ENCODE peak calls at places on chromosomes 12 and 14, in five cellular contexts. M is aorta, J is coronary artery, R is AG09309, V is brain microvascular endothelial cell. Y is an unnamed sample.

GRCh38 chr12:43805149-43805856 is 814 bp downstream of the TWF1 start:
- DNase-seq in M (no peak), J (no peak), R (no peak), V (no peak), Y (no peak)

GRCh38 chr12:103313894-103314293 is 181.9 kb downstream of the C12orf42 start:
- DNase-seq in M (no peak), J (no peak), R (no peak), V (no peak), Y (no peak)

GRCh38 chr12:58154359-58154758 is 213.0 kb downstream of the ATP23 start:
- DNase-seq in M (no peak), J (no peak), R (no peak), V (no peak), Y (no peak)

GRCh38 chr14:79730911-79731310 is 480.4 kb downstream of the DIO2 start:
- DNase-seq in M (no peak), J (no peak), R (peak), V (peak), Y (no peak)

GRCh38 chr12:19800884-19801283 is 361.6 kb downstream of the AEBP2 start:
- DNase-seq in M (no peak), J (no peak), R (no peak), V (peak), Y (no peak)

GRCh38 chr12:132622437-132623071 is 4.0 kb downstream of the P2RX2 start:
- DNase-seq in M (no peak), J (peak), R (no peak), V (peak), Y (peak)

GRCh38 chr14:56803816-56804535 is 6.3 kb downstream of the OTX2 start:
- DNase-seq in M (no peak), J (no peak), R (no peak), V (no peak), Y (no peak)

GRCh38 chr12:106248177-106248848 is 493 bp upstream of the CKAP4 start:
- DNase-seq in M (peak), J (peak), R (no peak), V (peak), Y (peak)

GRCh38 chr12:32455607-32456063 is 56.3 kb downstream of the FGD4 start:
- DNase-seq in M (no peak), J (no peak), R (peak), V (peak), Y (no peak)

GRCh38 chr12:85923767-85924331 is 49.8 kb downstream of the NTS start:
- DNase-seq in M (no peak), J (no peak), R (peak), V (no peak), Y (no peak)

GRCh38 chr12:56908136-56908535 is 26.1 kb downstream of the SDR9C7 start:
- DNase-seq in M (no peak), J (no peak), R (no peak), V (no peak), Y (no peak)

GRCh38 chr12:65327207-65328076 is 49.0 kb downstream of the MSRB3 start:
- DNase-seq in M (no peak), J (no peak), R (peak), V (no peak), Y (peak)

GRCh38 chr12:30811966-30812365 is 57.2 kb upstream of the CAPRIN2 start:
- DNase-seq in M (no peak), J (no peak), R (no peak), V (no peak), Y (no peak)

GRCh38 chr14:51501746-51502145 is 150.0 kb upstream of the FRMD6 start:
- DNase-seq in M (no peak), J (no peak), R (no peak), V (no peak), Y (no peak)

GRCh38 chr14:74610866-74611671 is 968 bp downstream of the LTBP2 start:
- DNase-seq in M (no peak), J (no peak), R (no peak), V (peak), Y (no peak)

GRCh38 chr14:22314183-22314820 is 274.7 kb downstream of the DAD1 start:
- DNase-seq in M (no peak), J (no peak), R (no peak), V (peak), Y (no peak)

GRCh38 chr12:5441497-5442236 is 9.8 kb downstream of the NTF3 start:
- DNase-seq in M (no peak), J (no peak), R (peak), V (peak), Y (peak)

GRCh38 chr12:109491671-109492070 is 14.2 kb downstream of the UBE3B start:
- DNase-seq in M (no peak), J (no peak), R (no peak), V (no peak), Y (no peak)

GRCh38 chr14:57747036-57747435 is 118.9 kb downstream of the SLC35F4 start:
- DNase-seq in M (no peak), J (no peak), R (no peak), V (no peak), Y (peak)

GRCh38 chr12:51904951-51905471 is 2.3 kb upstream of the ACVRL1 start:
- DNase-seq in M (peak), J (no peak), R (no peak), V (no peak), Y (no peak)

GRCh38 chr14:69413483-69413882 is 15.0 kb downstream of the SLC39A9 start:
- DNase-seq in M (no peak), J (no peak), R (no peak), V (no peak), Y (no peak)

GRCh38 chr12:8817856-8818255 is 4.6 kb upstream of the A2ML1 start:
- DNase-seq in M (no peak), J (no peak), R (no peak), V (no peak), Y (no peak)
- H3K4me3 ChIP-seq in M (no peak), J (no peak), R (no peak), V (no peak), Y (no peak)

GRCh38 chr14:103057372-103058208 is at the start of gene CDC42BPB:
- DNase-seq in M (peak), J (peak), R (peak), V (peak), Y (peak)

GRCh38 chr14:103058209-103059055 is 1.1 kb upstream of the CDC42BPB start:
- DNase-seq in M (no peak), J (no peak), R (no peak), V (no peak), Y (no peak)

GRCh38 chr14:103056322-103057027 is 874 bp downstream of the CDC42BPB start:
- DNase-seq in M (peak), J (peak), R (no peak), V (peak), Y (peak)

GRCh38 chr14:103057028-103057371 is 349 bp downstream of the CDC42BPB start:
- DNase-seq in M (peak), J (no peak), R (no peak), V (no peak), Y (no peak)

DNA sequence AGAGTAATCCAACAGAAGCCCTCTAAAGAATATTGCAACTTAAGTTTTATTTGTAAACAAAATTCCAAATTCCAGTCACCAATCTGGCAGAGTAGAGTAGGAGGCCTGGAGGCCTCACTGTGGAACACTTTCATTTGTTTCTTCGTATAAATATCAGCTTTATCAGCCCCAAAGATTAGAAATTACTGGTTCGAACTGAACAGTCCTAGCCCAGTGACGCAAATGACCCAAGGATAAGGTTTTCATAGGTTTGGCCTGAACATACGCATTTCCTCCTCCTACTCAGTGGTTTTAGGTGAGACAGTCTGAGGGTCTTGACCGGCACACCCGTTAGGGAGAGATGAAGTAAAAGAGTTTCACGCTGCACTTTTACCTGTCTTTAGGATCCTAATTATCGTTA is 1.7 kb downstream of the CDC42BPB start:
- DNase-seq in M (no peak), J (no peak), R (no peak), V (no peak), Y (no peak)
- H3K4me3 ChIP-seq in M (peak), J (peak), R (peak), V (peak), Y (peak)

GRCh38 chr14:36633580-36633979 is 28.1 kb upstream of the PAX9 start:
- DNase-seq in M (no peak), J (no peak), R (no peak), V (no peak), Y (no peak)
- H3K4me3 ChIP-seq in M (no peak), J (no peak), R (no peak), V (no peak), Y (no peak)

DNA sequence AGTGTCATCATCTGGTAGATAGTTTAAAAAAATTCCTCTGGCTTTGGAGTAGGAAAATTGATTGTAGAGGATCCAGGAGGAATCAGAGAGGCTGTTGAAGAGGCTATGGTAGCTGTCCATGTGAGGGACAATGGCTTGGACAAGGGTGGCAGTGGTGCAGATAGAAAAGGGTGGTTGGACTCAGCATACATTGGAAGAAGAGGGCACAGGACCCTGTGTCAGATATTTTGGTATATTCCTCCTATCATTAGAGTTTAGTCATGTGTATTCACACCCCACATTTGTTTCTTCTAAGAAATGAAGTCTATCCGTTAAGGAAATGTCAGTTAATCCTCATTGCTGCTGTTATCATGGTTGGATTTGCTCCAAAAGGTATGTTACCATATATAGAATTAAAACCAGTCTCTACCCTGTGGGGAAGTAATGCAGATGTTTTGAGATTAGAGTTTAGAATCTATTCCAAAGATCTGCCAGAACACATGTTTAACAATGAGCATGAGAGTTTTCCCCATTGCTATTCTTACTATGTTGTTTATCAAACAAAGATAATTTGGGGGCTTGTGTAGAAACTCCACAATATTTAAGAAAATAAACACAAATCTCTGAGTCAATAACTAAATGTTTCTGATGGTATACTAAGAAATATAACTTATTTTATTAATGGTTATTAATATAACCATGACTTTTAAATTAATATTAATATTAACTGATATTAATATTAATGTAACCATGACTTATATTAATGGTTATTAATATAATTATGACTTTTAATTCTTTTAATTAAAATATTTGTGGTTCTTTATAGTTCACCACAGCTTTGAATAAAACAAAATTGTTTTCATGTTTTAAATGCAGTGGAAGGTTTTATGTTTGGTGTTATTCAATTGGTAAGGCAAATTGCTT is 80.9 kb downstream of the CRADD start:
- DNase-seq in M (no peak), J (no peak), R (no peak), V (no peak), Y (no peak)
- H3K4me3 ChIP-seq in M (no peak), J (no peak), R (no peak), V (no peak), Y (no peak)

DNA sequence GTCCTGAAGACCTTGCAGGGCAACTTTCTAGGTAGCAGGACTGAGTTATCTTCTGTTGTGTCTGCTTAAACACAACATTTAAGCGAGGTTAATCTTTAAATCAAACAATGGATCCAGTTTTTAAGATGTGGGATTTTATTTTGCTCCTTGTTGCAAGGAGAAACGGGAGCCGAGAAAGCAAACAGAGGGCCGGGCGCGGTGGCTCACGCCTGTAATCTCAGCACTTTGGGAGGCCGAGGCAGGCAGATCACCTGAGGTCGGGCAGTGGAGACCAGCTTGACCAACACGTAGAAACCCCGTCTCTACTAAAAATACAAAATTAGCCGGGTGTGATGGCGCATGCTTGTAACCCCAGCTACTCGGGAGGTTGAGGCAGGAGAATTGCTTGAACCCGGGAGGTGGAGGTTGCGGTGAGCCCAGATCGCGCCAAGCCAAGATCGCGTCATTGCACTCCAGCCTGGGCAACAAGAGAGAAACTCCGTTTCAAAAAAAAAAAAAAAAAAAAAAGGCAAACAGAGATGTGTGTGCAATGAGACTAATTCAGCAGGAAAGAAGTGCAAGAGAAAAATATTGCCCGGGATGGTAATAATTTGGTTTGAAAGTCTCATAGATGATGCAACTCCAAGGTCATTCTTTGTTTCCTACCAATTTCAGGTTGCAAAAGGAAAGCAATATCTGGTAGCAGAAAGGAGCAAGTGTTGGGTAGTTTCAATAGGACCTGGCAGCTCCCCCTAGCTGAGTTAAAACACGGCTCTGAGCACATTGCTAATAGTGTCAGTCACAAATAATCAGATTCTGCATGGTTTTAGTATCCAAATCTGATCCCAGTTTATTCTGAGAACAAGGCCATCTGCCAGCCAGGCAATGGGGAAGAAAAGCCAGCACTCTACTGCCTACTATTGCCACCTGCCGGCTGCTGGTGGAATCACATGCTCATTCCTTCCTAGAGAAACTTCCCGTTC is 141.4 kb downstream of the PPM1H start:
- DNase-seq in M (peak), J (peak), R (peak), V (peak), Y (peak)
- H3K4me3 ChIP-seq in M (no peak), J (no peak), R (no peak), V (no peak), Y (no peak)

DNA sequence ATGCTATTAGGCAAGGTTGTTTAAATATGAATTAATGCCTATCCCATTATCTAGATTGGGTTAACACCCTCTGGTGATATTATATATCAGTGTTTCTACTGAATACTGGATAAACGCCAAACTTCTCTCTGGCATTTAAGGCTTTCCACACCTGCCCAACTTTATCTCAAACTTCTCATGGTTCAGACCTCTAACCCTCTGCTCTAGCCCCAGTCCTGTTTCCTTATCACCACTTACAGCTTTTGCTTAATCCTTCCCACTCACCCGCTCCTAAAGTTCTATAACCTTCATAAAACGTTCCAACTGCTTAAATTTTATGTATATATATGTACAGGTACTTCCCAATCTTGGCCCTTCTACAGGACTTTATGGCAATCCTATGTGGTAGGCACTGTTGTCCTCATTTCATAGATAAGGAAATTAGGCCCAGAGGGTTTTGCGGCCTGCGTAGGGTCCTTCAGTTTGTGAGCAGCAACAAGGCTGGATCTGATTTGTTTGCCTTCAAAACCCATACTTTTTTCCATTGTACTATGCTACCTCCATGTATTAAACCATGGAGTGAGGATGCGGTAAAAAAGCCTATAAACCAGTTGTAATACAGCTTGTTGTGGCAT is 1.2 kb downstream of the LPCAT3 start:
- DNase-seq in M (no peak), J (no peak), R (no peak), V (no peak), Y (no peak)
- H3K4me3 ChIP-seq in M (no peak), J (peak), R (no peak), V (peak), Y (peak)

GRCh38 chr12:15830538-15830937 is 41.4 kb upstream of the EPS8 start:
- DNase-seq in M (no peak), J (no peak), R (no peak), V (peak), Y (peak)
- H3K4me3 ChIP-seq in M (no peak), J (no peak), R (no peak), V (no peak), Y (no peak)